ENCODE peak calls at places on chromosomes 12 and 14, in ten cellular contexts. Z, R, O, I, X, E, W, V, C and D are unnamed samples. For H3K27me3, the result is how much of the 10 kb centered on the place peaks cover.

GRCh38 chr12:58443981-58444371 is 476.3 kb downstream of the LRIG3 start:
- DNase-seq in Z (no peak), R (peak), O (no peak), I (no peak), X (no peak), E (peak), W (no peak), V (peak), C (peak), D (no peak)

GRCh38 chr12:106020736-106021135 is 118.0 kb downstream of the NUAK1 start:
- DNase-seq in Z (no peak), R (no peak), O (no peak), I (no peak), X (no peak), E (no peak), W (no peak), V (no peak), C (peak), D (no peak)

GRCh38 chr12:4286771-4287317 is 13.3 kb downstream of the CCND2 start:
- DNase-seq in Z (no peak), R (no peak), O (no peak), I (no peak), X (no peak), E (no peak), W (no peak), V (no peak), C (no peak), D (no peak)

GRCh38 chr12:106141452-106141851 is 2.7 kb upstream of the NUAK1 start:
- DNase-seq in Z (no peak), R (no peak), O (no peak), I (no peak), X (no peak), E (no peak), W (no peak), V (no peak), C (no peak), D (no peak)

GRCh38 chr12:82182601-82183000 is 175.6 kb downstream of the CCDC59 start:
- DNase-seq in Z (no peak), R (peak), O (no peak), I (no peak), X (no peak), E (no peak), W (no peak), V (no peak), C (no peak), D (no peak)

GRCh38 chr12:105640780-105641179 is 310.3 kb downstream of the C12orf75 start:
- DNase-seq in Z (no peak), R (no peak), O (peak), I (no peak), X (no peak), E (no peak), W (no peak), V (no peak), C (no peak), D (no peak)

GRCh38 chr12:108232565-108232964 is 103.5 kb downstream of the WSCD2 start:
- DNase-seq in Z (no peak), R (no peak), O (no peak), I (no peak), X (no peak), E (no peak), W (no peak), V (no peak), C (no peak), D (no peak)

GRCh38 chr12:13220848-13221247 is 24.3 kb downstream of the EMP1 start:
- DNase-seq in Z (no peak), R (no peak), O (no peak), I (no peak), X (no peak), E (no peak), W (no peak), V (no peak), C (no peak), D (no peak)

GRCh38 chr14:31194661-31195060 is 12.9 kb downstream of the HECTD1 start:
- DNase-seq in Z (no peak), R (no peak), O (no peak), I (no peak), X (no peak), E (no peak), W (no peak), V (no peak), C (no peak), D (no peak)

GRCh38 chr12:42638011-42638410 is 48.5 kb upstream of the PRICKLE1 start:
- DNase-seq in Z (no peak), R (no peak), O (no peak), I (no peak), X (no peak), E (no peak), W (no peak), V (no peak), C (no peak), D (no peak)

GRCh38 chr12:125070117-125070516 is 4.9 kb downstream of the AACS start:
- DNase-seq in Z (no peak), R (no peak), O (peak), I (no peak), X (no peak), E (no peak), W (no peak), V (no peak), C (no peak), D (no peak)

GRCh38 chr14:68796418-68797101 is 3.7 kb upstream of the ZFP36L1 start:
- DNase-seq in Z (no peak), R (no peak), O (no peak), I (peak), X (no peak), E (no peak), W (peak), V (no peak), C (no peak), D (no peak)

GRCh38 chr12:132550014-132550802 is 60.2 kb downstream of the LRCOL1 start:
- DNase-seq in Z (no peak), R (no peak), O (peak), I (peak), X (no peak), E (peak), W (no peak), V (no peak), C (no peak), D (peak)

GRCh38 chr14:105076805-105077648 is 11.8 kb upstream of the GPR132 start:
- DNase-seq in Z (no peak), R (no peak), O (no peak), I (no peak), X (no peak), E (no peak), W (no peak), V (no peak), C (no peak), D (no peak)

GRCh38 chr14:74913986-74914573 is 9.0 kb downstream of the RPS6KL1 start:
- DNase-seq in Z (peak), R (peak), O (peak), I (peak), X (no peak), E (peak), W (peak), V (peak), C (peak), D (peak)

GRCh38 chr14:36057452-36058142 is 118.9 kb downstream of the PTCSC3 start:
- DNase-seq in Z (no peak), R (no peak), O (no peak), I (no peak), X (no peak), E (no peak), W (no peak), V (no peak), C (no peak), D (no peak)

GRCh38 chr14:91413547-91414474 is 3.8 kb downstream of the CCDC88C start:
- DNase-seq in Z (peak), R (no peak), O (no peak), I (no peak), X (peak), E (peak), W (peak), V (no peak), C (no peak), D (no peak)

GRCh38 chr14:54774824-54775223 is 127.8 kb downstream of the GCH1 start:
- DNase-seq in Z (no peak), R (no peak), O (no peak), I (no peak), X (no peak), E (no peak), W (no peak), V (no peak), C (no peak), D (no peak)

GRCh38 chr12:92378682-92379479 is 233.2 kb upstream of the BTG1 start:
- DNase-seq in Z (no peak), R (no peak), O (no peak), I (no peak), X (no peak), E (no peak), W (no peak), V (no peak), C (no peak), D (no peak)

DNA sequence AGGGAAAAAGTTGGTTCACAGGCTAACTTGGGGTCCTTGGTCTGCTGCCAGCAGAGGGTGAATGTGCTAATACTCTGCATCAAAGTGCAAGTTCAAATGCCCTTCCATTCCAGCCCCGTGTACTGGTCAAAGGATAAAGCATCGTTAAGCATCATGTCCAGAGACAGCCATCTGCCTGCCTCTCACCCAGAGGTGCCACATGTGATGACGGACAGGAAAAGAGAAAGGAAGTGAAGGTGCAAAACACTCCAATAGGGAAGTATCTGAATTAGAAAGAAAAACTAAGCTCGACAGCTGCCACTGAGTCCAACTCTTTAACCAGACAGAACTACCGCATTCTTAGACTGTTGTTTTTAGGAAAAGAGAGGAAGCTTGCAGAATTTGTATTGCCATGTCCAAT is 465.0 kb upstream of the SOX5 start:
- DNase-seq in Z (no peak), R (no peak), O (no peak), I (no peak), X (no peak), E (no peak), W (no peak), V (no peak), C (no peak), D (no peak)
- H3K27me3 ChIP-seq in Z (under half), R (under half), O (under half), I (under half), X (under half), E (under half), W (under half), V (under half), C (under half), D (under half)

GRCh38 chr12:119102274-119102673 is 76.5 kb upstream of the HSPB8 start:
- DNase-seq in Z (no peak), R (no peak), O (no peak), I (no peak), X (no peak), E (no peak), W (no peak), V (no peak), C (no peak), D (no peak)
- TF ChIP-seq CTCF in Z (no peak), R (no peak), O (no peak), I (no peak), X (no peak), E (no peak), W (no peak), V (no peak), C (no peak), D (no peak)

GRCh38 chr12:2764398-2764797 is 30.4 kb upstream of the FKBP4 start:
- DNase-seq in Z (no peak), R (no peak), O (no peak), I (no peak), X (no peak), E (no peak), W (peak), V (no peak), C (no peak), D (no peak)
- H3K27ac ChIP-seq in Z (no peak), R (no peak), O (no peak), I (no peak), X (no peak), E (no peak), W (peak), V (no peak), C (no peak), D (no peak)

GRCh38 chr14:56796259-56796658 is 14.0 kb downstream of the OTX2 start:
- DNase-seq in Z (no peak), R (no peak), O (peak), I (no peak), X (no peak), E (no peak), W (no peak), V (no peak), C (no peak), D (no peak)

GRCh38 chr14:56797003-56797568 is 13.2 kb downstream of the OTX2 start:
- DNase-seq in Z (no peak), R (no peak), O (no peak), I (no peak), X (no peak), E (no peak), W (no peak), V (no peak), C (no peak), D (no peak)

GRCh38 chr14:56794088-56794556 is 16.2 kb downstream of the OTX2 start:
- DNase-seq in Z (no peak), R (no peak), O (peak), I (peak), X (no peak), E (no peak), W (no peak), V (no peak), C (no peak), D (no peak)

GRCh38 chr14:56795284-56795622 is 15.0 kb downstream of the OTX2 start:
- DNase-seq in Z (no peak), R (no peak), O (no peak), I (no peak), X (peak), E (no peak), W (no peak), V (no peak), C (no peak), D (no peak)

GRCh38 chr14:56794557-56795283 is 15.6 kb downstream of the OTX2 start:
- DNase-seq in Z (no peak), R (no peak), O (peak), I (no peak), X (no peak), E (peak), W (no peak), V (no peak), C (no peak), D (no peak)
- H3K27me3 ChIP-seq in Z (under half), R (half or more), O (half or more), I (under half), X (under half), E (half or more), W (under half), V (under half), C (half or more), D (half or more)

GRCh38 chr14:32374155-32374554 is 45.1 kb downstream of the AKAP6 start:
- DNase-seq in Z (no peak), R (no peak), O (no peak), I (no peak), X (no peak), E (no peak), W (no peak), V (no peak), C (no peak), D (no peak)

GRCh38 chr14:32372154-32372553 is 43.1 kb downstream of the AKAP6 start:
- DNase-seq in Z (no peak), R (peak), O (no peak), I (no peak), X (no peak), E (no peak), W (no peak), V (no peak), C (peak), D (no peak)

GRCh38 chr14:32367501-32367900 is 38.4 kb downstream of the AKAP6 start:
- DNase-seq in Z (no peak), R (no peak), O (no peak), I (no peak), X (no peak), E (no peak), W (no peak), V (no peak), C (no peak), D (no peak)

GRCh38 chr14:32368107-32368506 is 39.0 kb downstream of the AKAP6 start:
- DNase-seq in Z (no peak), R (no peak), O (no peak), I (no peak), X (no peak), E (no peak), W (no peak), V (no peak), C (no peak), D (no peak)

GRCh38 chr14:32370720-32371119 is 41.6 kb downstream of the AKAP6 start:
- DNase-seq in Z (no peak), R (no peak), O (no peak), I (no peak), X (no peak), E (no peak), W (no peak), V (no peak), C (peak), D (no peak)
- TF ChIP-seq CTCF in Z (no peak), R (no peak), O (no peak), I (no peak), X (no peak), E (no peak), W (no peak), V (no peak), C (no peak), D (no peak)

GRCh38 chr14:89775161-89775560 is 179.4 kb downstream of the EFCAB11 start:
- DNase-seq in Z (no peak), R (no peak), O (no peak), I (no peak), X (no peak), E (no peak), W (no peak), V (no peak), C (no peak), D (no peak)
- H3K27ac ChIP-seq in Z (no peak), R (no peak), O (no peak), I (no peak), X (no peak), E (no peak), W (no peak), V (no peak), C (no peak), D (no peak)